ENCODE peak calls at places on chromosome 6, in seven cellular contexts. I, Z, D, X, B, U and O are unnamed samples.

GRCh38 chr6:100269189-100269588 is 195.5 kb downstream of the SIM1 start:
- DNase-seq in I (peak; percentile 45), Z (no peak), D (no peak), X (no peak), B (peak; percentile 77), U (peak; percentile 46), O (no peak)

GRCh38 chr6:170553686-170554085 is 483 bp upstream of the TBP start:
- DNase-seq in I (no peak), Z (peak; percentile 51), D (no peak), X (no peak), B (peak; percentile 61), U (no peak), O (no peak)

GRCh38 chr6:113763883-113764282 is 93.3 kb upstream of the MARCKS start:
- DNase-seq in I (peak; percentile 12), Z (no peak), D (no peak), X (no peak), B (peak; percentile 51), U (peak; percentile 45), O (no peak)

GRCh38 chr6:168024951-168025510 is 27.6 kb downstream of the KIF25 start:
- DNase-seq in I (no peak), Z (no peak), D (no peak), X (no peak), B (no peak), U (no peak), O (no peak)

GRCh38 chr6:43953256-43953655 is 174.0 kb downstream of the MRPL14 start:
- DNase-seq in I (no peak), Z (no peak), D (no peak), X (no peak), B (no peak), U (no peak), O (no peak)

GRCh38 chr6:141688916-141689315 is 443.8 kb upstream of the GJE1 start:
- DNase-seq in I (no peak), Z (no peak), D (no peak), X (no peak), B (no peak), U (no peak), O (no peak)

GRCh38 chr6:34792605-34793500 is 970 bp downstream of the BLTP3A start:
- DNase-seq in I (no peak), Z (no peak), D (no peak), X (peak; percentile 39), B (peak; percentile 64), U (peak; percentile 28), O (no peak)

GRCh38 chr6:159172066-159172465 is 2.9 kb downstream of the FNDC1 start:
- DNase-seq in I (no peak), Z (no peak), D (no peak), X (no peak), B (peak; percentile 42), U (no peak), O (no peak)

GRCh38 chr6:43765776-43766175 is 4.2 kb upstream of the VEGFA start:
- DNase-seq in I (no peak), Z (no peak), D (no peak), X (no peak), B (no peak), U (no peak), O (no peak)

GRCh38 chr6:53250761-53251672 is 97.7 kb downstream of the ELOVL5 start:
- DNase-seq in I (no peak), Z (no peak), D (no peak), X (no peak), B (peak; percentile 12), U (no peak), O (no peak)

GRCh38 chr6:41625442-41625841 is 12.8 kb upstream of the MDFI start:
- DNase-seq in I (no peak), Z (no peak), D (no peak), X (no peak), B (peak; percentile 48), U (no peak), O (no peak)

GRCh38 chr6:137749595-137750215 is 117.4 kb upstream of the TNFAIP3 start:
- DNase-seq in I (no peak), Z (no peak), D (no peak), X (peak; percentile 60), B (peak; percentile 34), U (no peak), O (no peak)

GRCh38 chr6:143329323-143329722 is 121.2 kb downstream of the ADAT2 start:
- DNase-seq in I (no peak), Z (no peak), D (no peak), X (no peak), B (no peak), U (no peak), O (no peak)

GRCh38 chr6:84762941-84763396 is 1.4 kb downstream of the TBX18 start:
- DNase-seq in I (no peak), Z (peak; percentile 48), D (peak; percentile 75), X (peak; percentile 55), B (no peak), U (no peak), O (no peak)

GRCh38 chr6:170074435-170074834 is 216.4 kb downstream of the DLL1 start:
- DNase-seq in I (no peak), Z (no peak), D (peak; percentile 24), X (no peak), B (no peak), U (no peak), O (no peak)

GRCh38 chr6:28252507-28252975 is 472 bp upstream of the ZKSCAN4 start:
- DNase-seq in I (no peak), Z (no peak), D (no peak), X (peak; percentile 10), B (no peak), U (no peak), O (no peak)

GRCh38 chr6:168678588-168678987 is 237.6 kb downstream of the SMOC2 start:
- DNase-seq in I (no peak), Z (no peak), D (no peak), X (no peak), B (no peak), U (no peak), O (no peak)

GRCh38 chr6:37068523-37069270 is 63.2 kb downstream of the FGD2 start:
- DNase-seq in I (no peak), Z (no peak), D (no peak), X (no peak), B (no peak), U (no peak), O (no peak)

GRCh38 chr6:9620263-9620662 is 794.6 kb downstream of the TFAP2A start:
- DNase-seq in I (no peak), Z (no peak), D (no peak), X (no peak), B (no peak), U (no peak), O (no peak)

GRCh38 chr6:38603966-38604365 is 35.8 kb downstream of the BTBD9 start:
- DNase-seq in I (no peak), Z (no peak), D (no peak), X (no peak), B (peak; percentile 46), U (peak; percentile 45), O (peak; percentile 80)

GRCh38 chr6:6633898-6634734 is 45.6 kb downstream of the LY86 start:
- DNase-seq in I (no peak), Z (no peak), D (no peak), X (no peak), B (no peak), U (no peak), O (no peak)

GRCh38 chr6:129307845-129308244 is 402.1 kb downstream of the ARHGAP18 start:
- DNase-seq in I (no peak), Z (no peak), D (no peak), X (no peak), B (no peak), U (no peak), O (no peak)

GRCh38 chr6:33116881-33117711 is 41.3 kb downstream of the HLA-DPB1 start:
- DNase-seq in I (no peak), Z (no peak), D (peak; percentile 53), X (peak; percentile 72), B (peak; percentile 6), U (no peak), O (no peak)
- H3K4me3 ChIP-seq in I (no peak overlapping the region), Z (no peak overlapping the region), D (no peak overlapping the region), X (peak overlapping the region; percentile 52), B (no peak overlapping the region), U (no peak overlapping the region), O (no peak overlapping the region)

GRCh38 chr6:80742481-80742880 is 636.0 kb downstream of the BCKDHB start:
- DNase-seq in I (no peak), Z (no peak), D (no peak), X (peak; percentile 38), B (peak; percentile 54), U (peak; percentile 33), O (peak; percentile 35)
- TF ChIP-seq CTCF in I (peak; percentile 46), Z (no peak), D (no peak), X (peak; percentile 58), B (peak; percentile 36), U (peak; percentile 36), O (peak; percentile 61)

DNA sequence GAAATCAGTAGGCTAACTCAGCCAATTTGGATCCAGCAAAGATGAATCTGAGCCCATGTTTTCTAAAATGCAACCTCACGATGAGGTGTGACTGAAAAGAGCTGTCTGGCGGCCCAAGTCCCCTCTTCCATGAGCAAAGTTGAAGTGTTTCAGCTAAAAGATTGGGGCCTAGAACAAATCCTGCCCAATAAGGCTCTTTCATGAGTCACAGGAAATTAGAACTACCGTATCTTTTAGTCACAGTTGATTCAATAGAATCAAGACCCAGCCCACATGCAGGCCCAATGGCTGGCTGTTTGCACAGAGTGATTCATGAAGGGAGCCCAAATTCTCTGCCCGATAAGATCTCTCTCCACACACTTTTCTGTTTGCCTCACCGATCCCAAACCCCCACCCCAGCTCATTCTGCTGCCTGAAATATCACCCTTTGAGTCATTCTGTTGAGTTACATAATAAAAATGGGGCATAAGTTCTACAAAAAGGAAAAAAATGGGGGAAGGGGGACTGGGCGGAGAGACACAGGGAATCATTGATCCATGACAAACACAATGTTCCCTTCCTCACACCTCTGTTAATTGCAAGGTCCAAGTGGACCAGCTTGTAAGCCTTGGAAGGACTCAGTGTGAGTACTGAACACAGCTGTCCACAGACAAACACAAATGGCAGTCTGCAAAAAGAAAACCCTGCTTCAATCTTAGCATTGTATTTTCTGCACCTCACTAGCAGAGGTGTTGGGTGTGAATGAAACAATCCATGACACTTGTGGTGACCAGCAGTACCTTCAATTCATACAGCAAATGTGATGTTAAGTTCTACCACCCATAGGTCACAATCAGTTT is 13.8 kb downstream of the FOXQ1 start:
- DNase-seq in I (peak; percentile 93), Z (no peak), D (no peak), X (no peak), B (peak; percentile 64), U (peak; percentile 56), O (no peak)
- H3K4me3 ChIP-seq in I (no peak overlapping the region), Z (no peak overlapping the region), D (no peak overlapping the region), X (no peak overlapping the region), B (no peak overlapping the region), U (no peak overlapping the region), O (no peak overlapping the region)

GRCh38 chr6:5112065-5112799 is 27.1 kb downstream of the PPP1R3G start:
- DNase-seq in I (no peak), Z (no peak), D (no peak), X (no peak), B (peak; percentile 48), U (peak; percentile 67), O (no peak)

GRCh38 chr6:5111626-5112025 is 26.5 kb downstream of the PPP1R3G start:
- DNase-seq in I (no peak), Z (no peak), D (no peak), X (no peak), B (no peak), U (no peak), O (no peak)

GRCh38 chr6:5116243-5116991 is 31.3 kb downstream of the PPP1R3G start:
- DNase-seq in I (no peak), Z (no peak), D (no peak), X (no peak), B (no peak), U (no peak), O (no peak)

GRCh38 chr6:5113096-5113495 is 28.0 kb downstream of the PPP1R3G start:
- DNase-seq in I (no peak), Z (no peak), D (no peak), X (no peak), B (no peak), U (no peak), O (no peak)

GRCh38 chr6:5115168-5115567 is 30.0 kb downstream of the PPP1R3G start:
- DNase-seq in I (no peak), Z (no peak), D (no peak), X (no peak), B (peak; percentile 40), U (peak; percentile 72), O (no peak)
- TF ChIP-seq CTCF in I (peak; percentile 32), Z (peak; percentile 24), D (no peak), X (peak; percentile 15), B (peak; percentile 44), U (peak; percentile 71), O (peak; percentile 15)